ENCODE peak calls at places on chromosomes 2 and 18, in four cellular contexts. G, C, B and R are unnamed samples.

GRCh38 chr2:223989206-223989859 is 32.1 kb downstream of the MRPL44 start:
- DNase-seq in C (peak; percentile 70), B (peak; percentile 8), G (peak; percentile 30), R (peak; percentile 44)

GRCh38 chr2:157172866-157173578 is 84.5 kb upstream of the GALNT5 start:
- DNase-seq in C (no peak), G (peak; percentile 35), B (no peak), R (no peak)

GRCh38 chr18:45386256-45386655 is 229.0 kb upstream of the SLC14A2 start:
- DNase-seq in G (peak; percentile 28), C (peak; percentile 27), B (peak; percentile 5), R (peak; percentile 71)

GRCh38 chr2:25373269-25373981 is 31.7 kb upstream of the DNMT3A start:
- DNase-seq in G (no peak), B (no peak), C (no peak), R (no peak)

GRCh38 chr2:223779877-223780276 is 57.5 kb downstream of the AP1S3 start:
- DNase-seq in G (peak; percentile 66), C (peak; percentile 68), B (peak; percentile 18), R (peak; percentile 64)

GRCh38 chr2:4976407-4976806 is 715.8 kb upstream of the SOX11 start:
- DNase-seq in G (no peak), C (no peak), B (no peak), R (no peak)

GRCh38 chr2:49616800-49617199 is 462.5 kb upstream of the FSHR start:
- DNase-seq in B (no peak), G (peak; percentile 44), C (peak; percentile 30), R (no peak)

GRCh38 chr2:10375570-10376266 is 72.4 kb downstream of the ODC1 start:
- DNase-seq in C (no peak), G (no peak), B (no peak), R (no peak)

GRCh38 chr18:2845175-2845574 is 1.6 kb upstream of the EMILIN2 start:
- DNase-seq in C (no peak), G (no peak), B (no peak), R (no peak)

GRCh38 chr18:2848145-2848878 is 1.5 kb downstream of the EMILIN2 start:
- DNase-seq in B (no peak), G (no peak), C (no peak), R (no peak)

GRCh38 chr18:2846241-2846637 is 567 bp upstream of the EMILIN2 start:
- DNase-seq in C (no peak), G (no peak), B (no peak), R (peak; percentile 42)

GRCh38 chr18:2847341-2848144 is 737 bp downstream of the EMILIN2 start:
- DNase-seq in G (no peak), C (no peak), B (peak; percentile 71), R (peak; percentile 40)

GRCh38 chr18:2846638-2847340 is at the start of gene EMILIN2:
- DNase-seq in G (no peak), C (no peak), B (peak; percentile 70), R (peak; percentile 56)
- TF ChIP-seq USF2 in G (no peak), C (no peak), B (no peak), R (no peak)

GRCh38 chr2:231068525-231069222 is 12.0 kb downstream of the PSMD1 start:
- DNase-seq in G (peak; percentile 67), B (peak; percentile 10), C (peak; percentile 87), R (no peak)
- TF ChIP-seq HMGXB4 in G (no peak), B (no peak), C (no peak), R (no peak)

GRCh38 chr2:44163782-44164181 is 4.9 kb upstream of the PPM1B start:
- DNase-seq in G (no peak), B (no peak), C (no peak), R (no peak)
- TF ChIP-seq USF2 in G (no peak), B (no peak), C (no peak), R (no peak)

GRCh38 chr2:119536707-119537106 is 7.5 kb upstream of the CFAP221 start:
- DNase-seq in C (no peak), G (no peak), B (no peak), R (no peak)

GRCh38 chr2:119533560-119533959 is 9.3 kb upstream of the SCTR start:
- DNase-seq in G (no peak), B (no peak), C (no peak), R (no peak)

GRCh38 chr2:119531292-119531691 is 7.0 kb upstream of the SCTR start:
- DNase-seq in C (peak; percentile 47), G (peak; percentile 46), B (no peak), R (no peak)

GRCh38 chr2:119537792-119538191 is 6.5 kb upstream of the CFAP221 start:
- DNase-seq in G (no peak), C (no peak), B (no peak), R (no peak)

DNA sequence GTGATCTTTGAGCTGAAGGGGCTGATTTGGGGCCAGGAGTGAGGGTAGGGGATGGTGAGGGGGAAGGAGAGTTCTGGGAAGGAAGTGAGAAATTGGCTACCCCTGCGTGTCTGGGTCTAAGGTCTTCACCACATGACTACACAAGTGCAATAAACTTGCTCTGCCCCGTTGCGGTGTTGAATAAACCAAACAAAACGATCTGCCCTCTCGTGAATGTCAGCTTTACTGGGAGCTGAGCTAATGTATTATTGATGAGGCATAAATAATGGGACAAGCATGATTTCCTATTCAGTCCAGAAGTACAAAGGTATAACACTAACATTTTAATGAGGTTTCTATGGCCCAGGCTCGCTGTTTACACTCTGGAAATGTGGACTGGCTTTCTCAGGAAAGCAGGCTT is 8.0 kb upstream of the CFAP221 start:
- DNase-seq in B (no peak), G (no peak), C (no peak), R (no peak)
- TF ChIP-seq HMGXB4 in B (no peak), G (no peak), C (no peak), R (no peak)

GRCh38 chr2:173999272-173999671 is 34.1 kb upstream of the SP3 start:
- DNase-seq in C (no peak), G (no peak), B (no peak), R (no peak)
- TF ChIP-seq USF2 in C (no peak), G (no peak), B (no peak), R (no peak)

DNA sequence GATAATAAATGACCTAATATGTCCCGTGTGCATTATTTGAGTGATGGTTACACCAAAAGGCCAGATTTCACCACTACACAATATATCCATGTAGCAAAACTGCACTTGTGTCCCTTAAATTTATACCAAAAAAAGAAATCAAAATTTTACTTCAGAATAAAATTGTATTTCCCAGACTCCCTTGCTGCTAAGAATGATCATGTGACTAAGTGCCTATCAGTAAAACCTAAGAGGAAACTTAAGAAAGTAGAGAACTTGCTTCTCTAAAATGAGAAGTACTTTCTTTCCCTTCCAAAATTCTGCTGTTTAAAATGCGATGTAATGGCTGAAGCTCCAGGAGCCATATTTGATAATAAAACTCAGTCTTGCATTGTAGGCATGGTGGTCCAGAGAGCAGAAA is 24.0 kb downstream of the PROKR1 start:
- DNase-seq in G (no peak), C (no peak), B (no peak), R (no peak)
- TF ChIP-seq HMGXB4 in G (no peak), C (no peak), B (no peak), R (no peak)

GRCh38 chr2:109209412-109209811 is 80.4 kb downstream of the SH3RF3 start:
- DNase-seq in C (no peak), B (no peak), G (peak; percentile 13), R (no peak)
- TF ChIP-seq USF2 in C (no peak), B (no peak), G (no peak), R (no peak)

GRCh38 chr2:121129692-121130091 is 155.3 kb downstream of the TFCP2L1 start:
- DNase-seq in G (no peak), C (no peak), B (no peak), R (no peak)

GRCh38 chr2:121132054-121132453 is 152.9 kb downstream of the TFCP2L1 start:
- DNase-seq in B (no peak), G (no peak), C (no peak), R (no peak)

GRCh38 chr2:121130301-121130850 is 154.6 kb downstream of the TFCP2L1 start:
- DNase-seq in G (no peak), B (no peak), C (no peak), R (no peak)

GRCh38 chr2:121131375-121131774 is 153.6 kb downstream of the TFCP2L1 start:
- DNase-seq in C (no peak), G (no peak), B (no peak), R (no peak)

DNA sequence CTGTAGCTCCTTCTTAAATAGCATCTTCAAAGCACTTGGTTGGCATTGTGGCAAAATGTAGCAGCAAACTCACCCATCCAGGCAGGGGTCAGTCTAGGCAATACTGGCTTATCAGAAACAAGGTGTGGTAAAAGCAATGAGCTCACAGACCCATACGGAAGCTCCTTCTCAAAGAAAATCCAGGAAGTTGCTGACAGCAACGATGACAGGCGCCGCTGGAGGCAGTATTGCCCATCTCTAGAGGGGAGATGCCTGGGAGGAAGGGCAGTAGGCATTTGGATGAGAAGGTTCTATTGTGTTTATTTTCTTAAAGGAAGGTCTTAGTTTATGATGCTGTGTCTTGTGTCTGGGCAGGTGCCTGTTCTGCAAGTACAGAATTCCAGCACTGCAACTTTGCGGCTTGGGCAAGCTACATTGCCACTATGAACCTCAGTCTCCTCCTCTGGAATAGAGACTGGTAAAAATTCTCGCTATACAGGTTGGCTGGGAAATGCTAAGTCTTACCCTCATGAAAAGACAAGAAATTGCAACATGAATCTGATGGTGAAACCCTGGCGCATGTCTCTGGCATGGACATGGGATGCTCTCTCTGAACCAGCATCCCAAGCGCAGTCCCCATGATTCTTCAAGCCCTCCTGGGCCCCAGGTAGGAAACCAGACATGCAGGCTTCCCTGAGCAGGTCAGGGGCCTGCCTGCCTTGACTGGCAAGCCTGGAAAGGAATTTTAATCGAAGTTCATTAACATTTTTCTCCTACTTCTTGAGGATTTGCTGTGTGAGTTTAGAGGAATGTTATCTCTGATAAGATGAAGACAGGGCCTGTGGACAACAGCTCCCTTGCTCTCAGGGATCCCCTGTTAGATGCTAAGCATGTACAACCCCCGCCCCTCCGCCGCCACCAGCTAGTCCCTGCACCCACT is 156.0 kb downstream of the TFCP2L1 start:
- DNase-seq in B (peak; percentile 52), G (peak; percentile 60), C (peak; percentile 45), R (peak; percentile 74)
- TF ChIP-seq HMGXB4 in B (no peak), G (no peak), C (no peak), R (no peak)

DNA sequence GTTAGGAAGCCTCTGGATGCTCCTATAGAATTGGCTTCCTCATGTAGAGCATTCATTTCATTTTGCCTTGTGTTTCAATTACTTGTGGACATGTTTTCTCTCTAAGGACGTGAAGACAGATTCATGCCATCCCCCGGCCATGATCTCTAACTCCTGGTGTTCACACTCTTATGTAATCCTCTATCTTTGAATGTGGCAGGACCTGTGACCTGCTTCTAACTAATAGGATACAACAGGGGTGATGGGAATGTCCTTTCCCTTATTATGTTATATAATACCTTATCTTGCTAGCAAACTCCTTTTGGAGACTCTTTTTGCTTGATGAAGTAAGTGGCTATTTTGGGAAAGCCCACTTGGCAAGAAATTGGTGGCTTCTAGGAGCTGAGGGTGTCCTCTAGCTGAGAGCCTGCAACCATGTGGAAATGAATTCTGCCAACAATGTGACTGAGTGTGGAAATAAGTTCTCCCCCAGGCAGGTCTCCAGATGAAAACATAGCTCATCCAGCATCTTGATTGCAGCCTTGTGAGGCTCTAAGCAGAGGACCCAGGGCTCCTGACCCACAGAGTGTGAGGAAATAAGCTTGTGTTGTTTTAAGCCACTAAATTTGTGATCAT is 13.8 kb downstream of the DPYSL5 start:
- DNase-seq in C (no peak), B (no peak), G (no peak), R (no peak)
- TF ChIP-seq USF2 in C (no peak), B (no peak), G (no peak), R (no peak)